ENCODE peak calls at places on chromosomes 6 and 20, in eight cellular contexts. O is stimulated activated CD4-positive, alpha-beta T cell treated with anti-CD3 and anti-CD28 coated beads, Interleukin-4, amount 100 ng/mL, for 4 hours; G is choroid plexus epithelial cell; F is B cell; Z is HuH-7; Q is effector memory CD4-positive, alpha-beta T cell; S is HCT116; K is GM23248. U is an unnamed sample.

GRCh38 chr20:17228624-17229061 is 1.8 kb downstream of the PCSK2 start:
- DNase-seq in O (no peak), G (no peak), F (no peak), Z (no peak), Q (no peak), S (no peak), K (no peak), U (no peak)

GRCh38 chr6:110358536-110359148 is 493 bp upstream of the METTL24 start:
- DNase-seq in O (no peak), G (no peak), F (no peak), Z (no peak), Q (no peak), S (no peak), K (peak; percentile 9), U (no peak)

GRCh38 chr6:136471372-136471771 is 78.8 kb downstream of the MAP7 start:
- DNase-seq in O (no peak), G (peak; percentile 2), F (no peak), Z (no peak), Q (no peak), S (no peak), K (peak; percentile 11), U (peak; percentile 11)

GRCh38 chr6:143782517-143782916 is 60.6 kb upstream of the LTV1 start:
- DNase-seq in O (no peak), G (no peak), F (no peak), Z (no peak), Q (no peak), S (no peak), K (peak; percentile 45), U (no peak)

GRCh38 chr6:14943116-14943515 is 302.8 kb upstream of the JARID2 start:
- DNase-seq in O (no peak), G (no peak), F (no peak), Z (no peak), Q (no peak), S (no peak), K (no peak), U (no peak)

GRCh38 chr6:121748850-121749249 is 313.4 kb downstream of the GJA1 start:
- DNase-seq in O (no peak), G (no peak), F (no peak), Z (no peak), Q (no peak), S (no peak), K (no peak), U (no peak)

GRCh38 chr6:26420607-26421235 is 18.6 kb downstream of the BTN3A1 start:
- DNase-seq in O (no peak), G (peak; percentile 54), F (peak; percentile 62), Z (peak; percentile 16), Q (peak; percentile 2), S (peak; percentile 35), K (peak; percentile 52), U (peak; percentile 58)

GRCh38 chr20:61460261-61461047 is 208.4 kb downstream of the CDH4 start:
- DNase-seq in O (no peak), G (no peak), F (no peak), Z (no peak), Q (no peak), S (no peak), K (no peak), U (no peak)

GRCh38 chr20:4947817-4948559 is 53.3 kb downstream of the SLC23A2 start:
- DNase-seq in O (no peak), G (no peak), F (no peak), Z (no peak), Q (no peak), S (no peak), K (peak; percentile 44), U (no peak)

GRCh38 chr20:2749951-2750342 is 50.5 kb downstream of the CPXM1 start:
- DNase-seq in O (no peak), G (no peak), F (no peak), Z (no peak), Q (no peak), S (no peak), K (no peak), U (no peak)

GRCh38 chr20:23103284-23104018 is 17.3 kb upstream of the CD93 start:
- DNase-seq in O (no peak), G (no peak), F (no peak), Z (no peak), Q (no peak), S (no peak), K (peak; percentile 5), U (no peak)

GRCh38 chr6:140178550-140179334 is 804.3 kb upstream of the CITED2 start:
- DNase-seq in O (no peak), G (peak; percentile 49), F (no peak), Z (no peak), Q (no peak), S (no peak), K (peak; percentile 84), U (no peak)

GRCh38 chr6:116462516-116462915 is 1.3 kb downstream of the CALHM6 start:
- DNase-seq in O (no peak), G (no peak), F (no peak), Z (no peak), Q (no peak), S (no peak), K (no peak), U (no peak)

GRCh38 chr6:154414021-154414813 is 57.6 kb upstream of the IPCEF1 start:
- DNase-seq in O (no peak), G (peak; percentile 34), F (no peak), Z (peak; percentile 26), Q (no peak), S (no peak), K (peak; percentile 67), U (no peak)

GRCh38 chr20:63050406-63050805 is 43.6 kb upstream of the BHLHE23 start:
- DNase-seq in O (no peak), G (no peak), F (no peak), Z (no peak), Q (no peak), S (no peak), K (no peak), U (no peak)

GRCh38 chr20:53126185-53126584 is 154.0 kb downstream of the TSHZ2 start:
- DNase-seq in O (no peak), G (no peak), F (no peak), Z (no peak), Q (no peak), S (no peak), K (no peak), U (no peak)

U was measured in astrocyte of the hippocampus.